ENCODE peak calls at places on chromosomes 4 and X, in four cellular contexts. O, Q, T and Y are unnamed samples.

GRCh38 chr4:1242506-1243450 is 6.2 kb downstream of the CTBP1 start:
- DNase-seq in O (peak; percentile 38), Q (no peak), T (peak; percentile 13), Y (no peak)

GRCh38 chr4:159504634-159505033 is 401.8 kb downstream of the RAPGEF2 start:
- DNase-seq in O (no peak), T (no peak), Q (no peak), Y (peak; percentile 31)

GRCh38 chr4:13733817-13734216 is 106.3 kb upstream of the BOD1L1 start:
- DNase-seq in Q (no peak), O (no peak), T (no peak), Y (no peak)

GRCh38 chr4:169096221-169096620 is 86.2 kb upstream of the CBR4 start:
- DNase-seq in Q (no peak), O (peak; percentile 13), T (no peak), Y (no peak)

GRCh38 chr4:56937262-56937661 is 29.6 kb downstream of the REST start:
- DNase-seq in O (no peak), Q (no peak), T (no peak), Y (no peak)

GRCh38 chrX:38332505-38332904 is 5.2 kb upstream of the RPGR start:
- DNase-seq in O (no peak), T (no peak), Q (no peak), Y (no peak)

GRCh38 chr4:25439913-25440477 is 62.9 kb downstream of the ANAPC4 start:
- DNase-seq in Q (peak; percentile 50), O (peak; percentile 88), T (peak; percentile 62), Y (peak; percentile 79)

GRCh38 chr4:186227221-186227620 is at the start of gene KLKB1:
- DNase-seq in T (no peak), O (no peak), Q (no peak), Y (no peak)

GRCh38 chr4:7286798-7287197 is 94.5 kb downstream of the SORCS2 start:
- DNase-seq in T (no peak), Q (no peak), O (no peak), Y (no peak)

GRCh38 chrX:68511255-68511654 is 12.4 kb downstream of the YIPF6 start:
- DNase-seq in O (peak; percentile 69), T (no peak), Q (peak; percentile 35), Y (peak; percentile 46)

GRCh38 chr4:113761682-113762060 is at the start of gene CAMK2D:
- DNase-seq in O (peak; percentile 88), Q (peak; percentile 89), T (peak; percentile 88), Y (peak; percentile 86)

GRCh38 chr4:41301137-41301536 is 44.4 kb downstream of the UCHL1 start:
- DNase-seq in Q (no peak), T (no peak), O (no peak), Y (no peak)

GRCh38 chrX:118627084-118627758 is 100.2 kb upstream of the IL13RA1 start:
- DNase-seq in Q (no peak), T (no peak), O (no peak), Y (no peak)

GRCh38 chr4:40349561-40350198 is 14.5 kb downstream of the CHRNA9 start:
- DNase-seq in T (no peak), O (no peak), Q (no peak), Y (no peak)

GRCh38 chrX:7117587-7117986 is 29.9 kb upstream of the STS start:
- DNase-seq in Q (no peak), T (no peak), O (peak; percentile 61), Y (no peak)

GRCh38 chrX:7112071-7112470 is 35.4 kb upstream of the STS start:
- DNase-seq in O (no peak), Q (no peak), T (no peak), Y (no peak)

GRCh38 chrX:7111518-7111917 is 36.0 kb upstream of the STS start:
- DNase-seq in T (no peak), O (no peak), Q (no peak), Y (no peak)

GRCh38 chrX:7116081-7116480 is 31.4 kb upstream of the STS start:
- DNase-seq in O (no peak), Q (no peak), T (no peak), Y (no peak)

DNA sequence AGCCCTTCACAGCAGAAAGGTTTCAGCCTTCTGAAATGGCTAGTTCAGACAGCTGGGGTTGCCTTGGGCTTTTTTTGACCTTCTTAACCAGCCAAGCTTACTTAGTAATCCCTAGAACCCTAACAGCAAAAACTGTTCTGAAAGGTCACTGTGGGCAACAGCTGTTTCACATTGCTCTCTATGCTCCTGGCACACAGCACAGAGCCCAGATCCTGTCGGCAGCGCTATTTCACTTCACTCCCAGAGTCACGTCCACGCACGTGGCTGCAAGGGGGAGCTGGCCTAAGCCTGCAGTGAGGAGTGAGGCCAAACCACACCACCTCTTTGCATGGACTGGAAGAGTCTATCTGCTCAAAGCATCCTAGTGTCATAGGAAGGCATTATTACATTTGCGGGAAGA is 32.0 kb upstream of the STS start:
- DNase-seq in Q (no peak), T (no peak), O (no peak), Y (no peak)
- H3K4me1 ChIP-seq in Q (no peaks in the 10 kb centered on the region), T (no peaks in the 10 kb centered on the region), O (no peaks in the 10 kb centered on the region), Y (peaks cover 9% of the 10 kb centered on the region)

GRCh38 chr4:140604544-140604943 is 35.8 kb upstream of the UCP1 start:
- DNase-seq in T (no peak), O (no peak), Q (no peak), Y (no peak)

GRCh38 chr4:140612356-140612755 is 43.6 kb upstream of the UCP1 start:
- DNase-seq in O (no peak), Q (no peak), T (no peak), Y (no peak)

GRCh38 chr4:140609548-140610425 is 41.0 kb upstream of the UCP1 start:
- DNase-seq in T (no peak), O (no peak), Q (no peak), Y (no peak)

GRCh38 chr4:140611854-140612253 is 43.1 kb upstream of the UCP1 start:
- DNase-seq in T (no peak), Q (no peak), O (no peak), Y (no peak)

GRCh38 chr4:140607852-140608251 is 39.1 kb upstream of the UCP1 start:
- DNase-seq in Q (no peak), O (no peak), T (no peak), Y (no peak)
- TF ChIP-seq CTCF in Q (no peak), O (peak; percentile 25), T (no peak), Y (no peak)

GRCh38 chr4:73223258-73223651 is 35.3 kb downstream of the ANKRD17 start:
- DNase-seq in Q (no peak), O (no peak), T (no peak), Y (no peak)
- H3K4me3 ChIP-seq in Q (peak overlapping the region; percentile 49), O (no peak overlapping the region), T (peak overlapping the region; percentile 57), Y (no peak overlapping the region)

DNA sequence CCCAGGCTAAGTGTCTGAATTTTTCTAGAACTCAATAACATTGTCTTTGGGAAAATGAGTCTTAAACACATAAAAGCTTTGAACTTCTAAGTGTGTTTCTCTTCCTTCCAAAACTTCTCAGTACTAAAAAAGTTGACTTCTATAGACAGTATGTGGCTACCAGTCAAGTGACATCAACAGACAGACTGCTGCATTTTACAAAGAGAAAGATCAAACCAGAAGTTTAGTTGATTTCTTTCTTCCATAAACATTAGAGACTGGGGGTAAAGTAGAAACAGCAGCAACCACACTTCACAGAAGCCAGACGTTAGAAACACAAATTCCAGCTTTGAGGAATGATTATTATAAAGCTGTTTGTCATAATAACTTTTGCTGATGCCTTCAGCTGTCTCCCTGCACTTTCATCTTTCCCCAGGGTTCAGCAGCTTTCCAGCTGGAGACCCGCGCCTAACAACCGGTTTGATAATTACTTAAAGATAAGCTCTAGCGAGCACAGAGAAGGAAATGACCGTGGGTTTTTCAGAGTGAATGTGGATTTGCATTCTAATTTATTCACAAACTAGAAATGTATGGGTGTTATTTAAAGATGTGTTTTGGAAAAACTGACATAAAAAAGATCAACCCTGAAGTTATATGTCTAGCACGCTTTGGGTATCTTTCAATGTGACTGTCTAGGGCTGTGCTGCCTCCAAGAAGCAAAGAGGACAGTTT is 15.2 kb upstream of the ENAM start:
- DNase-seq in O (no peak), T (no peak), Q (no peak), Y (no peak)
- H3K4me1 ChIP-seq in O (peaks cover 8% of the 10 kb centered on the region), T (no peaks in the 10 kb centered on the region), Q (no peaks in the 10 kb centered on the region), Y (no peaks in the 10 kb centered on the region)

GRCh38 chr4:5790546-5790857 is 79.5 kb downstream of the EVC start:
- DNase-seq in O (no peak), T (no peak), Q (no peak), Y (no peak)
- TF ChIP-seq CTCF in O (no peak), T (no peak), Q (no peak), Y (no peak)